ENCODE peak calls at places on chromosomes 5 and 9, in nine cellular contexts. J, U, B, W, S, Y, P, E and A are unnamed samples.

GRCh38 chr5:132416306-132417009 is 46.9 kb downstream of the SLC22A5 start:
- DNase-seq in B (no peak), E (no peak), J (no peak), U (no peak), W (no peak), S (no peak), Y (no peak), P (no peak), A (no peak)

GRCh38 chr5:50759526-50760280 is 93.3 kb downstream of the PARP8 start:
- DNase-seq in B (no peak), Y (no peak), U (no peak), P (no peak), S (no peak), J (no peak), E (no peak), W (no peak), A (no peak)

GRCh38 chr5:126354012-126354856 is 69.0 kb upstream of the GRAMD2B start:
- DNase-seq in J (peak), P (peak), U (no peak), E (peak), W (no peak), S (peak), B (peak), Y (peak), A (no peak)

GRCh38 chr5:14879985-14880589 is 8.5 kb upstream of the ANKH start:
- DNase-seq in W (no peak), P (no peak), J (peak), S (no peak), Y (peak), U (no peak), B (no peak), E (peak), A (no peak)

GRCh38 chr9:89602978-89603628 is 1.7 kb upstream of the GADD45G start:
- DNase-seq in W (peak), S (peak), Y (peak), J (peak), B (no peak), P (no peak), E (peak), U (peak), A (peak)

GRCh38 chr9:137049544-137050449 is 3.8 kb upstream of the NPDC1 start:
- DNase-seq in U (peak), P (no peak), W (no peak), B (no peak), S (peak), Y (no peak), J (peak), E (peak), A (no peak)

GRCh38 chr5:26700759-26701384 is 337.5 kb downstream of the CDH9 start:
- DNase-seq in W (no peak), P (no peak), B (peak), S (peak), E (peak), J (peak), U (no peak), Y (no peak), A (no peak)

GRCh38 chr5:156913719-156914370 is 49.2 kb downstream of the TIMD4 start:
- DNase-seq in B (no peak), W (no peak), E (no peak), J (no peak), U (no peak), P (no peak), S (peak), Y (no peak), A (no peak)

GRCh38 chr5:173247504-173247903 is 12.5 kb upstream of the NKX2-5 start:
- DNase-seq in B (no peak), U (no peak), P (no peak), S (no peak), W (no peak), J (no peak), Y (no peak), E (no peak), A (no peak)

GRCh38 chr9:78314953-78315870 is 18.3 kb downstream of the PSAT1 start:
- DNase-seq in E (no peak), S (no peak), W (no peak), P (peak), U (no peak), Y (no peak), J (peak), B (no peak), A (no peak)

GRCh38 chr5:150750469-150750868 is 8.3 kb downstream of the DCTN4 start:
- DNase-seq in U (no peak), B (no peak), E (no peak), S (no peak), W (no peak), J (no peak), P (no peak), Y (no peak), A (no peak)

GRCh38 chr9:79028101-79028500 is 543.7 kb upstream of the TLE4 start:
- DNase-seq in B (no peak), W (no peak), P (peak), Y (peak), S (no peak), E (peak), U (no peak), J (peak), A (no peak)

GRCh38 chr9:30078195-30078594 is 2306.2 kb upstream of the ACO1 start:
- DNase-seq in E (no peak), J (no peak), P (no peak), S (no peak), B (no peak), W (no peak), Y (no peak), U (no peak), A (no peak)

GRCh38 chr9:106146886-106147285 is 452.5 kb downstream of the TMEM38B start:
- DNase-seq in E (no peak), J (no peak), P (no peak), B (no peak), U (no peak), S (no peak), Y (no peak), W (no peak), A (no peak)

GRCh38 chr5:37111426-37112382 is 137.5 kb downstream of the CPLANE1 start:
- DNase-seq in P (no peak), J (peak), Y (no peak), E (no peak), W (no peak), U (no peak), S (peak), B (no peak), A (peak)

GRCh38 chr5:73374520-73375235 is 73.9 kb downstream of the FOXD1 start:
- DNase-seq in S (no peak), E (peak), U (no peak), Y (no peak), J (peak), B (peak), W (no peak), P (no peak), A (no peak)

GRCh38 chr9:13904311-13904710 is 409.6 kb downstream of the NFIB start:
- DNase-seq in U (no peak), S (no peak), Y (no peak), B (no peak), J (peak), W (no peak), P (no peak), E (no peak), A (no peak)

GRCh38 chr5:74640450-74641013 is at the start of gene ENC1:
- DNase-seq in S (peak), E (peak), J (peak), W (peak), P (no peak), Y (no peak), U (peak), B (peak), A (peak)

GRCh38 chr9:88950341-88951141 is 40.7 kb upstream of the S1PR3 start:
- DNase-seq in B (no peak), Y (no peak), U (no peak), P (peak), W (no peak), S (no peak), E (peak), J (peak), A (no peak)

GRCh38 chr5:31845351-31845750 is 206.4 kb downstream of the PDZD2 start:
- DNase-seq in U (no peak), E (no peak), P (no peak), Y (no peak), W (no peak), S (no peak), B (no peak), J (peak), A (no peak)

GRCh38 chr5:150672237-150672883 is 11.3 kb downstream of the MYOZ3 start:
- DNase-seq in P (no peak), J (no peak), U (peak), Y (no peak), B (no peak), S (peak), E (peak), W (no peak), A (no peak)

GRCh38 chr5:20050262-20050661 is 62.3 kb upstream of the CDH18 start:
- DNase-seq in Y (no peak), S (no peak), J (no peak), W (no peak), U (no peak), E (no peak), P (no peak), B (no peak), A (no peak)

GRCh38 chr5:50807661-50808060 is 141.2 kb downstream of the PARP8 start:
- DNase-seq in S (no peak), B (no peak), P (no peak), U (no peak), E (no peak), J (peak), Y (no peak), W (no peak), A (no peak)

GRCh38 chr9:122060481-122060880 is 32.6 kb downstream of the TTLL11 start:
- DNase-seq in E (no peak), W (no peak), S (no peak), J (no peak), P (no peak), Y (no peak), U (no peak), B (no peak), A (no peak)

GRCh38 chr9:98765276-98765675 is 31.1 kb downstream of the ANKS6 start:
- DNase-seq in U (no peak), S (no peak), Y (no peak), W (no peak), E (no peak), J (no peak), B (no peak), P (no peak), A (no peak)

GRCh38 chr5:79621056-79621455 is 8.8 kb downstream of the TENT2 start:
- DNase-seq in Y (peak), B (no peak), U (no peak), S (no peak), J (peak), W (no peak), E (peak), P (no peak), A (no peak)

GRCh38 chr5:33046091-33046490 is 335.0 kb downstream of the NPR3 start:
- DNase-seq in W (no peak), U (no peak), S (no peak), J (peak), Y (no peak), B (no peak), P (no peak), E (peak), A (no peak)

GRCh38 chr5:10735569-10736255 is 25.3 kb downstream of the DAP start:
- DNase-seq in E (no peak), W (no peak), Y (no peak), B (no peak), P (no peak), U (no peak), S (peak), J (no peak), A (no peak)

GRCh38 chr5:116546033-116546742 is 28.4 kb downstream of the SEMA6A start:
- DNase-seq in S (no peak), J (no peak), W (no peak), U (no peak), B (no peak), Y (no peak), E (no peak), P (no peak), A (no peak)

GRCh38 chr5:146515473-146516150 is 378 bp downstream of the GPR151 start:
- DNase-seq in U (no peak), E (no peak), J (no peak), B (no peak), P (no peak), W (no peak), Y (no peak), S (no peak), A (no peak)

GRCh38 chr5:65970481-65971367 is 44.3 kb downstream of the ERBIN start:
- DNase-seq in P (no peak), S (no peak), E (no peak), B (no peak), Y (no peak), J (peak), U (no peak), W (no peak), A (no peak)

GRCh38 chr9:36817160-36817834 is 216.8 kb downstream of the PAX5 start:
- DNase-seq in B (no peak), Y (no peak), E (no peak), S (no peak), U (no peak), W (no peak), P (no peak), J (no peak), A (no peak)

GRCh38 chr9:112970939-112971338 is 41.1 kb downstream of the ZNF883 start:
- DNase-seq in S (no peak), B (peak), P (no peak), J (peak), Y (no peak), U (no peak), E (peak), W (no peak), A (no peak)

GRCh38 chr5:171755354-171755821 is 30.2 kb upstream of the SMIM23 start:
- DNase-seq in Y (no peak), S (no peak), E (peak), J (peak), P (no peak), W (no peak), B (no peak), U (no peak), A (no peak)

GRCh38 chr9:104969116-104969515 is 41.2 kb upstream of the ABCA1 start:
- DNase-seq in E (no peak), P (no peak), U (no peak), Y (no peak), W (no peak), B (no peak), S (no peak), J (no peak), A (no peak)

GRCh38 chr5:132260714-132261615 is 3.5 kb downstream of the PDLIM4 start:
- DNase-seq in B (no peak), P (peak), U (peak), W (peak), J (peak), Y (peak), E (peak), S (peak), A (no peak)